ENCODE peak calls at places on chromosomes 4 and X, in ten cellular contexts. One of them, this sample, is unnamed.
A peak's percentile ranks its signal among the peaks of the same experiment; 100 is the strongest.

GRCh38 chr4:128310266-128310697 is 22.7 kb upstream of the PGRMC2 start:
- DNase-seq in heart right ventricle: peak; percentile 35
- DNase-seq in left ventricle myocardium inferior: peak; percentile 25
- DNase-seq in mesenchymal stem cell: peak; percentile 22
- DNase-seq in CD8-positive, alpha-beta T cell: no peak
- DNase-seq in SK-N-SH: peak; percentile 65
- DNase-seq in naive thymus-derived CD4-positive, alpha-beta T cell: no peak
- DNase-seq in transverse colon: peak; percentile 40
- DNase-seq in neural progenitor cell: peak; percentile 47
- DNase-seq in GM12878: no peak
- DNase-seq in this sample: no peak

GRCh38 chr4:186304816-186305520 is 39.0 kb downstream of the F11 start:
- DNase-seq in CD8-positive, alpha-beta T cell: no peak
- DNase-seq in heart right ventricle: no peak
- DNase-seq in left ventricle myocardium inferior: no peak
- DNase-seq in transverse colon: no peak
- DNase-seq in GM12878: no peak
- DNase-seq in naive thymus-derived CD4-positive, alpha-beta T cell: no peak
- DNase-seq in SK-N-SH: no peak
- DNase-seq in neural progenitor cell: no peak
- DNase-seq in mesenchymal stem cell: no peak
- DNase-seq in this sample: no peak

GRCh38 chrX:119887721-119888425 is 7.8 kb upstream of the AKAP14 start:
- DNase-seq in neural progenitor cell: peak; percentile 83
- DNase-seq in heart right ventricle: peak; percentile 38
- DNase-seq in naive thymus-derived CD4-positive, alpha-beta T cell: peak; percentile 38
- DNase-seq in left ventricle myocardium inferior: peak; percentile 62
- DNase-seq in SK-N-SH: peak; percentile 86
- DNase-seq in mesenchymal stem cell: peak; percentile 53
- DNase-seq in transverse colon: peak; percentile 73
- DNase-seq in CD8-positive, alpha-beta T cell: peak; percentile 57
- DNase-seq in GM12878: no peak
- DNase-seq in this sample: peak; percentile 73

GRCh38 chr4:95289028-95289634 is 259.6 kb downstream of the UNC5C start:
- DNase-seq in left ventricle myocardium inferior: no peak
- DNase-seq in transverse colon: no peak
- DNase-seq in neural progenitor cell: no peak
- DNase-seq in heart right ventricle: no peak
- DNase-seq in mesenchymal stem cell: peak; percentile 16
- DNase-seq in GM12878: no peak
- DNase-seq in SK-N-SH: no peak
- DNase-seq in naive thymus-derived CD4-positive, alpha-beta T cell: no peak
- DNase-seq in CD8-positive, alpha-beta T cell: no peak
- DNase-seq in this sample: no peak

GRCh38 chrX:138890491-138890890 is 179.0 kb upstream of the FGF13 start:
- DNase-seq in naive thymus-derived CD4-positive, alpha-beta T cell: no peak
- DNase-seq in neural progenitor cell: no peak
- DNase-seq in heart right ventricle: no peak
- DNase-seq in mesenchymal stem cell: no peak
- DNase-seq in left ventricle myocardium inferior: no peak
- DNase-seq in GM12878: no peak
- DNase-seq in transverse colon: no peak
- DNase-seq in CD8-positive, alpha-beta T cell: no peak
- DNase-seq in SK-N-SH: no peak
- DNase-seq in this sample: no peak

GRCh38 chr4:188854451-188854850 is 715.2 kb downstream of the TRIML1 start:
- DNase-seq in CD8-positive, alpha-beta T cell: no peak
- DNase-seq in SK-N-SH: no peak
- DNase-seq in heart right ventricle: no peak
- DNase-seq in left ventricle myocardium inferior: no peak
- DNase-seq in transverse colon: no peak
- DNase-seq in mesenchymal stem cell: no peak
- DNase-seq in naive thymus-derived CD4-positive, alpha-beta T cell: no peak
- DNase-seq in neural progenitor cell: no peak
- DNase-seq in GM12878: no peak
- DNase-seq in this sample: no peak

GRCh38 chrX:3712870-3713224 is 602 bp downstream of the PRKX start:
- DNase-seq in transverse colon: peak; percentile 35
- DNase-seq in naive thymus-derived CD4-positive, alpha-beta T cell: no peak
- DNase-seq in left ventricle myocardium inferior: peak; percentile 14
- DNase-seq in neural progenitor cell: no peak
- DNase-seq in SK-N-SH: no peak
- DNase-seq in GM12878: no peak
- DNase-seq in CD8-positive, alpha-beta T cell: no peak
- DNase-seq in mesenchymal stem cell: no peak
- DNase-seq in heart right ventricle: no peak
- DNase-seq in this sample: no peak

GRCh38 chrX:140918398-140919043 is 83.9 kb upstream of the SPANXB1 start:
- DNase-seq in GM12878: peak; percentile 7
- DNase-seq in CD8-positive, alpha-beta T cell: peak; percentile 17
- DNase-seq in mesenchymal stem cell: peak; percentile 75
- DNase-seq in neural progenitor cell: peak; percentile 73
- DNase-seq in naive thymus-derived CD4-positive, alpha-beta T cell: peak; percentile 11
- DNase-seq in SK-N-SH: peak; percentile 36
- DNase-seq in left ventricle myocardium inferior: no peak
- DNase-seq in transverse colon: peak; percentile 8
- DNase-seq in heart right ventricle: peak; percentile 4
- DNase-seq in this sample: peak; percentile 28

GRCh38 chr4:127957105-127957504 is 7.9 kb downstream of the MFSD8 start:
- DNase-seq in neural progenitor cell: no peak
- DNase-seq in GM12878: no peak
- DNase-seq in mesenchymal stem cell: no peak
- DNase-seq in heart right ventricle: no peak
- DNase-seq in SK-N-SH: no peak
- DNase-seq in transverse colon: no peak
- DNase-seq in left ventricle myocardium inferior: no peak
- DNase-seq in CD8-positive, alpha-beta T cell: no peak
- DNase-seq in naive thymus-derived CD4-positive, alpha-beta T cell: no peak
- DNase-seq in this sample: no peak

GRCh38 chr4:103934178-103934789 is 214.5 kb upstream of the TACR3 start:
- DNase-seq in naive thymus-derived CD4-positive, alpha-beta T cell: no peak
- DNase-seq in heart right ventricle: peak; percentile 14
- DNase-seq in SK-N-SH: peak; percentile 33
- DNase-seq in neural progenitor cell: peak; percentile 72
- DNase-seq in transverse colon: no peak
- DNase-seq in GM12878: no peak
- DNase-seq in CD8-positive, alpha-beta T cell: no peak
- DNase-seq in left ventricle myocardium inferior: no peak
- DNase-seq in mesenchymal stem cell: peak; percentile 47
- DNase-seq in this sample: peak; percentile 2

GRCh38 chr4:108834787-108835384 is 72.0 kb upstream of the ETNPPL start:
- DNase-seq in SK-N-SH: peak; percentile 16
- DNase-seq in mesenchymal stem cell: peak; percentile 62
- DNase-seq in CD8-positive, alpha-beta T cell: no peak
- DNase-seq in transverse colon: no peak
- DNase-seq in heart right ventricle: no peak
- DNase-seq in naive thymus-derived CD4-positive, alpha-beta T cell: peak; percentile 14
- DNase-seq in GM12878: no peak
- DNase-seq in left ventricle myocardium inferior: no peak
- DNase-seq in neural progenitor cell: peak; percentile 65
- DNase-seq in this sample: no peak

DNA sequence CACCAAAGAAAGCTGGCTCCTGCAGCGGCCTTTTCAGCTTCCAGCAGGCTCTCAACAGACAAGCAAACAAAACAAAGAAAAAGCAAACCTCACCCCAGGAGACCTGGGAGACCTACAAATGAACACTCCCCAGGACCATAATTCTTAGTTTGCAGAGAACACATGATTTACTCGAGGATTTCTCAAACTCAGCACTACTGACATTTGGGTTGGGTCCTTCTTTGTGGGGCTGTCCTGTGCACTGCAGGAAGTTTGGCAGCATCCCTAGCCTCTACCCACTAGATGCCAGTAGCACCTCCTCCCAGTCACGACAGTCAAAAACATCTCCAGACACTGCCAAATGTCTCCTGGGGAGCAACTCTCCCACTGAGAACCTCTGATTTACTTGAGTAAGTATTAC is 21.9 kb downstream of the APOO start:
- DNase-seq in SK-N-SH: no peak
- DNase-seq in naive thymus-derived CD4-positive, alpha-beta T cell: no peak
- DNase-seq in heart right ventricle: no peak
- DNase-seq in left ventricle myocardium inferior: no peak
- DNase-seq in CD8-positive, alpha-beta T cell: no peak
- DNase-seq in GM12878: no peak
- DNase-seq in mesenchymal stem cell: no peak
- DNase-seq in neural progenitor cell: no peak
- DNase-seq in transverse colon: no peak
- DNase-seq in this sample: no peak
- H3K4me1 ChIP-seq in SK-N-SH: peaks cover 23% of the 10 kb centered on the region
- H3K4me1 ChIP-seq in naive thymus-derived CD4-positive, alpha-beta T cell: no peaks in the 10 kb centered on the region
- H3K4me1 ChIP-seq in heart right ventricle: no peaks in the 10 kb centered on the region
- H3K4me1 ChIP-seq in left ventricle myocardium inferior: no peaks in the 10 kb centered on the region
- H3K4me1 ChIP-seq in CD8-positive, alpha-beta T cell: no peaks in the 10 kb centered on the region
- H3K4me1 ChIP-seq in GM12878: no peaks in the 10 kb centered on the region
- H3K4me1 ChIP-seq in mesenchymal stem cell: peaks cover 7% of the 10 kb centered on the region
- H3K4me1 ChIP-seq in neural progenitor cell: peaks cover 23% of the 10 kb centered on the region
- H3K4me1 ChIP-seq in transverse colon: no peaks in the 10 kb centered on the region
- H3K4me1 ChIP-seq in this sample: no peaks in the 10 kb centered on the region

DNA sequence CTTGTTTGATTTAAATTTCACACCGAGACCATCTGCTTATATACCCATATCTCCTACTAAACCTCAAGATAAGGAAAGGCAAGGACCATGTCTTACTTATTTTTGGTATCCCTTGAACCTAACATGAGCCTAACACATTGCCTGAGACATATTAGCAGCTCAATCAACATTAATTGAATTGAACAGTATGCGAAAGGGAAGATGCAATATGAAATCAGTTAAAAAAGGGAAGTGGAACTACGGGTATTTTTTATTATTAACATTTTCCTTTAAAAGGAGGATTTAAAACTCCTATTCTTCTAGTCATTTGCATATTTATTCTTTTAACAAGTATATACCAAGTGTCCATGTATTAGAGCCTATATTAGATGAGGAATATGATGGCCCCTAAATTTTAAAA is 197.0 kb downstream of the CAMK2D start:
- DNase-seq in mesenchymal stem cell: no peak
- DNase-seq in naive thymus-derived CD4-positive, alpha-beta T cell: no peak
- DNase-seq in transverse colon: no peak
- DNase-seq in SK-N-SH: no peak
- DNase-seq in heart right ventricle: no peak
- DNase-seq in GM12878: no peak
- DNase-seq in left ventricle myocardium inferior: no peak
- DNase-seq in CD8-positive, alpha-beta T cell: no peak
- DNase-seq in neural progenitor cell: no peak
- DNase-seq in this sample: no peak
- H3K4me1 ChIP-seq in mesenchymal stem cell: peaks cover 3% of the 10 kb centered on the region
- H3K4me1 ChIP-seq in naive thymus-derived CD4-positive, alpha-beta T cell: peaks cover 22% of the 10 kb centered on the region
- H3K4me1 ChIP-seq in transverse colon: peaks cover 4% of the 10 kb centered on the region
- H3K4me1 ChIP-seq in SK-N-SH: peaks cover 31% of the 10 kb centered on the region
- H3K4me1 ChIP-seq in heart right ventricle: peaks cover 28% of the 10 kb centered on the region
- H3K4me1 ChIP-seq in GM12878: peaks cover 38% of the 10 kb centered on the region
- H3K4me1 ChIP-seq in left ventricle myocardium inferior: peaks cover 48% of the 10 kb centered on the region
- H3K4me1 ChIP-seq in CD8-positive, alpha-beta T cell: peaks cover 31% of the 10 kb centered on the region
- H3K4me1 ChIP-seq in neural progenitor cell: peaks cover 6% of the 10 kb centered on the region
- H3K4me1 ChIP-seq in this sample: peaks cover 36% of the 10 kb centered on the region

GRCh38 chr4:118770741-118771187 is 65.2 kb downstream of the SEC24D start:
- DNase-seq in transverse colon: no peak
- DNase-seq in mesenchymal stem cell: no peak
- DNase-seq in left ventricle myocardium inferior: no peak
- DNase-seq in SK-N-SH: peak; percentile 29
- DNase-seq in neural progenitor cell: no peak
- DNase-seq in naive thymus-derived CD4-positive, alpha-beta T cell: no peak
- DNase-seq in CD8-positive, alpha-beta T cell: no peak
- DNase-seq in GM12878: no peak
- DNase-seq in heart right ventricle: no peak
- DNase-seq in this sample: no peak
- H3K4me1 ChIP-seq in transverse colon: peaks cover 3% of the 10 kb centered on the region
- H3K4me1 ChIP-seq in mesenchymal stem cell: peaks cover 3% of the 10 kb centered on the region
- H3K4me1 ChIP-seq in left ventricle myocardium inferior: peaks cover 83% of the 10 kb centered on the region
- H3K4me1 ChIP-seq in SK-N-SH: peaks cover 65% of the 10 kb centered on the region
- H3K4me1 ChIP-seq in neural progenitor cell: peaks cover 4% of the 10 kb centered on the region
- H3K4me1 ChIP-seq in naive thymus-derived CD4-positive, alpha-beta T cell: no peaks in the 10 kb centered on the region
- H3K4me1 ChIP-seq in CD8-positive, alpha-beta T cell: no peaks in the 10 kb centered on the region
- H3K4me1 ChIP-seq in GM12878: no peaks in the 10 kb centered on the region
- H3K4me1 ChIP-seq in heart right ventricle: peaks cover 80% of the 10 kb centered on the region
- H3K4me1 ChIP-seq in this sample: no peaks in the 10 kb centered on the region

GRCh38 chr4:88613417-88613875 is 21.2 kb downstream of the HERC3 start:
- DNase-seq in left ventricle myocardium inferior: no peak
- DNase-seq in neural progenitor cell: no peak
- DNase-seq in SK-N-SH: no peak
- DNase-seq in CD8-positive, alpha-beta T cell: peak; percentile 40
- DNase-seq in transverse colon: no peak
- DNase-seq in heart right ventricle: no peak
- DNase-seq in naive thymus-derived CD4-positive, alpha-beta T cell: peak; percentile 71
- DNase-seq in mesenchymal stem cell: no peak
- DNase-seq in GM12878: no peak
- DNase-seq in this sample: peak; percentile 76

GRCh38 chr4:88618782-88619485 is 26.7 kb downstream of the HERC3 start:
- DNase-seq in neural progenitor cell: no peak
- DNase-seq in transverse colon: no peak
- DNase-seq in heart right ventricle: no peak
- DNase-seq in mesenchymal stem cell: no peak
- DNase-seq in left ventricle myocardium inferior: no peak
- DNase-seq in CD8-positive, alpha-beta T cell: no peak
- DNase-seq in naive thymus-derived CD4-positive, alpha-beta T cell: no peak
- DNase-seq in SK-N-SH: no peak
- DNase-seq in GM12878: no peak
- DNase-seq in this sample: no peak

GRCh38 chr4:88619973-88620372 is 27.7 kb downstream of the HERC3 start:
- DNase-seq in heart right ventricle: no peak
- DNase-seq in left ventricle myocardium inferior: no peak
- DNase-seq in naive thymus-derived CD4-positive, alpha-beta T cell: no peak
- DNase-seq in CD8-positive, alpha-beta T cell: no peak
- DNase-seq in neural progenitor cell: no peak
- DNase-seq in GM12878: no peak
- DNase-seq in SK-N-SH: no peak
- DNase-seq in transverse colon: no peak
- DNase-seq in mesenchymal stem cell: peak; percentile 9
- DNase-seq in this sample: no peak

GRCh38 chr4:88614058-88614457 is 21.8 kb downstream of the HERC3 start:
- DNase-seq in GM12878: no peak
- DNase-seq in neural progenitor cell: no peak
- DNase-seq in heart right ventricle: no peak
- DNase-seq in SK-N-SH: no peak
- DNase-seq in transverse colon: no peak
- DNase-seq in CD8-positive, alpha-beta T cell: no peak
- DNase-seq in mesenchymal stem cell: no peak
- DNase-seq in left ventricle myocardium inferior: no peak
- DNase-seq in naive thymus-derived CD4-positive, alpha-beta T cell: no peak
- DNase-seq in this sample: no peak

DNA sequence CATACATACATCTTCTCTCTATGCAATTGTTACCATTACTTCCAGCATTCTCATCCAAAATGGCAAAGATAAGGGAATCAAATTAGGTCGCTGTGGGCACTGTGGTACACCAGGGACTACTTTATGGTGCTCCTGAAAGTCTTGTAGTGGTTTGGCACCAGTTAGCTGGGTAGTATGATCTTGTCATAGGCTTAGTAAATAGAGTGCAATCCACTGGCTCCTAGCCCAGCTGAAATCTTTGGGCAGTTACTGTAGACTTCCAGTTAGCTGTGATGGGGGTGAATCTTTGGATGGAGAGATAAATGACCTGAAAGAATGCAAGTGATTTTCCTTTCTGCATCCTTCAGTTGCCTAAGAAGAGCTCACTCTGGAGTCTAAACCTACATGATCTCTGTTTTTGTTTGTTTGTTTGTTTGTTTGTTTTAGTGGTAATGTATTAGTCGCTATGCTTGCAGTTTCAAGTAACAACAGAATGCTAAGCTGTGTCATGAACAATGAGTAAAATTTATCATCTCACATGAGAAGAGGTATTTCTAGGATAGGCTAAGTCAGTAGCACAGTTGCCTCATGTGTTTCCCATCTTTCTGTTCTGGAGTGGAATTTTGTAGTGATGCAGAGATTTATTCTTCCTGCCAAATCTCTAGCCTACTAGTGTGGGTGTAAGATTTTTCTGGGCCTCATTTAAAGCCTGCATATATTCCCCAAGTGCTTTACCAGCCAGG is 24.2 kb downstream of the HERC3 start:
- DNase-seq in mesenchymal stem cell: peak; percentile 41
- DNase-seq in neural progenitor cell: no peak
- DNase-seq in CD8-positive, alpha-beta T cell: no peak
- DNase-seq in heart right ventricle: no peak
- DNase-seq in naive thymus-derived CD4-positive, alpha-beta T cell: no peak
- DNase-seq in left ventricle myocardium inferior: no peak
- DNase-seq in GM12878: no peak
- DNase-seq in SK-N-SH: no peak
- DNase-seq in transverse colon: no peak
- DNase-seq in this sample: no peak
- H3K4me1 ChIP-seq in mesenchymal stem cell: peaks cover 2% of the 10 kb centered on the region
- H3K4me1 ChIP-seq in neural progenitor cell: peaks cover 7% of the 10 kb centered on the region
- H3K4me1 ChIP-seq in CD8-positive, alpha-beta T cell: peaks cover 35% of the 10 kb centered on the region
- H3K4me1 ChIP-seq in heart right ventricle: peaks cover 60% of the 10 kb centered on the region
- H3K4me1 ChIP-seq in naive thymus-derived CD4-positive, alpha-beta T cell: peaks cover 42% of the 10 kb centered on the region
- H3K4me1 ChIP-seq in left ventricle myocardium inferior: peaks cover 97% of the 10 kb centered on the region
- H3K4me1 ChIP-seq in GM12878: peaks cover 11% of the 10 kb centered on the region
- H3K4me1 ChIP-seq in SK-N-SH: peaks cover 25% of the 10 kb centered on the region
- H3K4me1 ChIP-seq in transverse colon: peaks cover 9% of the 10 kb centered on the region
- H3K4me1 ChIP-seq in this sample: peaks cover 44% of the 10 kb centered on the region